ENCODE peak calls at places on chromosomes 6 and 20, in nine cellular contexts. One of them, this sample, is unnamed.

GRCh38 chr20:5918856-5919633 is 31.3 kb downstream of the TRMT6 start:
- DNase-seq in fibroblast of lung: peak; percentile 76
- DNase-seq in thoracic aorta: no peak
- DNase-seq in body of pancreas: no peak
- DNase-seq in ovary: no peak
- DNase-seq in A549: peak; percentile 51
- DNase-seq in AG04450: no peak
- DNase-seq in cardiac fibroblast: peak; percentile 67
- DNase-seq in uterus: no peak
- DNase-seq in this sample: peak; percentile 41

GRCh38 chr20:24934101-24934661 is 14.9 kb upstream of the CST7 start:
- DNase-seq in AG04450: no peak
- DNase-seq in thoracic aorta: no peak
- DNase-seq in A549: no peak
- DNase-seq in uterus: no peak
- DNase-seq in cardiac fibroblast: no peak
- DNase-seq in fibroblast of lung: no peak
- DNase-seq in ovary: no peak
- DNase-seq in body of pancreas: no peak
- DNase-seq in this sample: no peak

GRCh38 chr6:109794201-109794926 is 103.3 kb downstream of the FIG4 start:
- DNase-seq in A549: no peak
- DNase-seq in AG04450: no peak
- DNase-seq in fibroblast of lung: peak; percentile 79
- DNase-seq in body of pancreas: no peak
- DNase-seq in ovary: no peak
- DNase-seq in thoracic aorta: no peak
- DNase-seq in cardiac fibroblast: peak; percentile 56
- DNase-seq in uterus: no peak
- DNase-seq in this sample: peak; percentile 76

GRCh38 chr20:40704828-40705227 is 15.8 kb upstream of the MAFB start:
- DNase-seq in body of pancreas: no peak
- DNase-seq in A549: no peak
- DNase-seq in cardiac fibroblast: no peak
- DNase-seq in AG04450: no peak
- DNase-seq in fibroblast of lung: no peak
- DNase-seq in thoracic aorta: no peak
- DNase-seq in ovary: no peak
- DNase-seq in uterus: no peak
- DNase-seq in this sample: no peak

GRCh38 chr6:33079575-33079974 is 3.8 kb downstream of the HLA-DPB1 start:
- DNase-seq in body of pancreas: no peak
- DNase-seq in AG04450: no peak
- DNase-seq in A549: no peak
- DNase-seq in cardiac fibroblast: no peak
- DNase-seq in uterus: no peak
- DNase-seq in thoracic aorta: no peak
- DNase-seq in ovary: no peak
- DNase-seq in fibroblast of lung: no peak
- DNase-seq in this sample: no peak

GRCh38 chr6:133236898-133237297 is 4.3 kb upstream of the EYA4 start:
- DNase-seq in AG04450: peak; percentile 63
- DNase-seq in A549: no peak
- DNase-seq in body of pancreas: no peak
- DNase-seq in fibroblast of lung: peak; percentile 35
- DNase-seq in uterus: no peak
- DNase-seq in ovary: no peak
- DNase-seq in thoracic aorta: no peak
- DNase-seq in cardiac fibroblast: peak; percentile 54
- DNase-seq in this sample: no peak

GRCh38 chr20:55160996-55161395 is 685.6 kb downstream of the DOK5 start:
- DNase-seq in AG04450: no peak
- DNase-seq in fibroblast of lung: peak; percentile 99
- DNase-seq in body of pancreas: no peak
- DNase-seq in uterus: no peak
- DNase-seq in thoracic aorta: no peak
- DNase-seq in A549: no peak
- DNase-seq in ovary: no peak
- DNase-seq in cardiac fibroblast: peak; percentile 2
- DNase-seq in this sample: no peak

GRCh38 chr6:101614774-101615173 is 221.3 kb downstream of the GRIK2 start:
- DNase-seq in cardiac fibroblast: peak; percentile 13
- DNase-seq in uterus: no peak
- DNase-seq in fibroblast of lung: peak; percentile 86
- DNase-seq in ovary: no peak
- DNase-seq in body of pancreas: no peak
- DNase-seq in AG04450: peak; percentile 11
- DNase-seq in A549: no peak
- DNase-seq in thoracic aorta: no peak
- DNase-seq in this sample: peak; percentile 98

GRCh38 chr6:161273356-161273751 is 507 bp downstream of the AGPAT4 start:
- DNase-seq in cardiac fibroblast: peak; percentile 75
- DNase-seq in A549: no peak
- DNase-seq in uterus: no peak
- DNase-seq in fibroblast of lung: peak; percentile 48
- DNase-seq in thoracic aorta: no peak
- DNase-seq in AG04450: no peak
- DNase-seq in body of pancreas: peak; percentile 22
- DNase-seq in ovary: peak; percentile 42
- DNase-seq in this sample: peak; percentile 21

GRCh38 chr6:165922309-165922794 is 245.3 kb downstream of the TBXT start:
- DNase-seq in A549: peak; percentile 49
- DNase-seq in ovary: no peak
- DNase-seq in cardiac fibroblast: peak; percentile 48
- DNase-seq in thoracic aorta: no peak
- DNase-seq in fibroblast of lung: peak; percentile 35
- DNase-seq in body of pancreas: no peak
- DNase-seq in uterus: no peak
- DNase-seq in AG04450: peak; percentile 52
- DNase-seq in this sample: no peak

DNA sequence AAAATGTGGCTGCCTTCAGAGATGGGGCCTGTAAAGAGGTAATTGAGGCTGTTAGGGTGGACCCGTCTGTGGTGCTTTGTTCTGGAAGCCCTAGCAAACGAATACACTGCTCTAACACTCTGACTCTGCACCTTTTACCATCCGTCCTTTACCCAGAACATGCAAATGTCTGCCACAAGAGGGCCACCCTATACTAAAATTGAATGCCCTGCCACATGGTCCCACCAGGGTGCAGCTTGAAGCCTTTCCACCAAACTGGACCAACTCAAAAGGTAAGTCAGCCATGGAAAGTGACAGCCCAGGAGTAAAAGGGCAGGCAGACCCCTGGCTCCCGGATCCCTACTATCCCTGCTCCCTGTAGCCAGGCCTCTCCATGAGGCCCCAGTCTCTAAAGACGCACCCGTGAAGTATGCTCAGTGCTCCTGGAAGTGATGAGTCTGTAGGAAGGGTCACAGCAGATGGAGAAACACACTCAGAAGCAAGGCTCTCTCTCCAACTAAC is 5.8 kb upstream of the BFSP1 start:
- DNase-seq in A549: peak; percentile 97
- DNase-seq in fibroblast of lung: peak; percentile 68
- DNase-seq in AG04450: peak; percentile 59
- DNase-seq in uterus: peak; percentile 73
- DNase-seq in cardiac fibroblast: peak; percentile 86
- DNase-seq in ovary: peak; percentile 82
- DNase-seq in body of pancreas: peak; percentile 78
- DNase-seq in thoracic aorta: no peak
- DNase-seq in this sample: no peak
- TF ChIP-seq CTCF in A549: peak; percentile 99
- TF ChIP-seq CTCF in fibroblast of lung: peak; percentile 98
- TF ChIP-seq CTCF in AG04450: peak; percentile 97
- TF ChIP-seq CTCF in uterus: peak; percentile 98
- TF ChIP-seq CTCF in cardiac fibroblast: peak; percentile 96
- TF ChIP-seq CTCF in ovary: peak; percentile 99
- TF ChIP-seq CTCF in body of pancreas: peak; percentile 87
- TF ChIP-seq CTCF in thoracic aorta: peak; percentile 93
- TF ChIP-seq CTCF in this sample: peak; percentile 91

GRCh38 chr6:94196891-94197290 is 777.5 kb upstream of the EPHA7 start:
- DNase-seq in fibroblast of lung: no peak
- DNase-seq in A549: no peak
- DNase-seq in cardiac fibroblast: no peak
- DNase-seq in thoracic aorta: no peak
- DNase-seq in uterus: no peak
- DNase-seq in ovary: no peak
- DNase-seq in AG04450: no peak
- DNase-seq in body of pancreas: no peak
- DNase-seq in this sample: no peak
- H3K4me3 ChIP-seq in fibroblast of lung: no peak overlapping the region
- H3K4me3 ChIP-seq in A549: no peak overlapping the region
- H3K4me3 ChIP-seq in cardiac fibroblast: no peak overlapping the region
- H3K4me3 ChIP-seq in thoracic aorta: no peak overlapping the region
- H3K4me3 ChIP-seq in uterus: no peak overlapping the region
- H3K4me3 ChIP-seq in ovary: no peak overlapping the region
- H3K4me3 ChIP-seq in AG04450: no peak overlapping the region
- H3K4me3 ChIP-seq in body of pancreas: no peak overlapping the region
- H3K4me3 ChIP-seq in this sample: no peak overlapping the region

DNA sequence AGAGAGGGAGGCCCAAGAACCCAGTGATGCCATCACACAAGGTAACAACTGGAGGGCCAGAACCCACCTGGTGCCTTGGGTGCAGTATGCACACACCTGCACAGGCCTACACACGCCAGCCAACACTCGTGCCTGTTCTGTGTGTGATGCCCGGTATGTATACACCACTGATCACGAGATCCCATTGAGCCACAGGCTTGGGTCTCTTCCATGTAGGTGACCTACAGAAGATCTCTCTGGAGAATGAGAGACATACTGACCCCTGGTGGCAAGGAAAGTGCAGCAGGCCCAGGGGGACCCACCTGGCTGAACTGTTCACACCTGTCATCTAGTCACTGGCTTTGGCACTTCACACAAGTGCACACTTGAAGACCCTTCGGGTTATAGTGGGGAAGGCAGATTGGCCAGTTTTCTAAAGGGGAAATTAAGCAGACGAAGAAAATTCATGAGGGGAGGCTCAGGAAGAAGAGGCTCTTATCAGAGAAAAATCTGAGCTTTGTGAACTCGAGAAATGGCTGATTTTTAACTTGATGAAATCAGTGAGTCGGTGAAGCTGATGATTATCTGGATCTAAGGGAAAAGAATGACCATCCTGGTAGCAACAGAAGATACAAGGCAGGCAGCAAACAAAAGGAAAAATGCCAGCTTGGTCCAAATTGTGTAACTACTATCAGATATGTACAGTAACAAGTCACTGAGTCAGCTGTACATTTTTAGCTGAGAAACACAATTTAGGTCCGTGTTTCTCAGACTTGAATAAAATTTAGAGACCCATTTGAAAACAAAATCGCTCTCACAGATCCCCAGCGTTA is 69.1 kb upstream of the PBOV1 start:
- DNase-seq in AG04450: no peak
- DNase-seq in ovary: no peak
- DNase-seq in thoracic aorta: no peak
- DNase-seq in uterus: no peak
- DNase-seq in cardiac fibroblast: peak; percentile 16
- DNase-seq in body of pancreas: peak; percentile 81
- DNase-seq in A549: no peak
- DNase-seq in fibroblast of lung: peak; percentile 25
- DNase-seq in this sample: no peak
- TF ChIP-seq CTCF in AG04450: peak; percentile 37
- TF ChIP-seq CTCF in ovary: no peak
- TF ChIP-seq CTCF in thoracic aorta: peak; percentile 34
- TF ChIP-seq CTCF in uterus: peak; percentile 27
- TF ChIP-seq CTCF in cardiac fibroblast: peak; percentile 55
- TF ChIP-seq CTCF in body of pancreas: peak; percentile 59
- TF ChIP-seq CTCF in A549: peak; percentile 46
- TF ChIP-seq CTCF in fibroblast of lung: no peak
- TF ChIP-seq CTCF in this sample: peak; percentile 74

DNA sequence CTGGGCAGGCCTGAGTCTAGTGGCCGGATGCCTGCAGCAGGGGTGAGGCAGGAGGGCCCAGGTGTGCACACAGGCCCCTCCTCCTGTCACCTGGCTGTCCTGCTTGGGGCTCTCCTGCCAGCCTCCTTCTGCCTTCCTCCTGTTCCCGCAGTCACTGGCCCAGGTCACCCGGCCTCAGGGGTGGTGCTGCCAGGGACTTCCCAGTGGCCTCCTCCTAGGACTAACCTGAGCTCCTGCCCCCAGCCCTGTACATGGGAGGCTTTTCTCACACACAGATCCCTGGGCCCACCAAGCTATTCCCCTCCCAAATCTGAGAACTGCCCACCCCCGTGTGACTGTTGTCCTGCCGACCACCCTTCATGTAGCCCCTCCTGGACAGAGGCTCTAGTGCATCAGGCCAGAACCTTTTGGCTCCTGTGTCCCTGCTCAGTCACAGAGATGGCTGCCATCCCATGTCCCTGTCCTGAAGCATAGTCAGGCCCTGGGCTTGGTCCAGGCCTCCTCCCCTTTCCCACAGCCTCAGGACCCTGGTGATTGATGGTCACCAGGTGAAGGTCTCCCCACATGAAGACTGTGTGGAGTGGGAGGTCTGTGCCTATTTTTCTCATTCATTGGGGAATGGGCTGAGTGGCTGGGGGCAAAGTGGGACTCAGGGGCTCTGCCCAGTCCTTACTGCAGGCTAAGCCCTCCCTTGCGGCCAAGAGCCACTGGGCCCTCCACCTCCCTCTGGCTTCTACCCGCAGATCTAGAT is 1.1 kb upstream of the ULBP1 start:
- DNase-seq in body of pancreas: no peak
- DNase-seq in cardiac fibroblast: no peak
- DNase-seq in ovary: no peak
- DNase-seq in uterus: no peak
- DNase-seq in AG04450: no peak
- DNase-seq in A549: no peak
- DNase-seq in fibroblast of lung: no peak
- DNase-seq in thoracic aorta: no peak
- DNase-seq in this sample: no peak
- H3K4me3 ChIP-seq in body of pancreas: no peak overlapping the region
- H3K4me3 ChIP-seq in cardiac fibroblast: peak overlapping the region; percentile 56
- H3K4me3 ChIP-seq in ovary: no peak overlapping the region
- H3K4me3 ChIP-seq in uterus: no peak overlapping the region
- H3K4me3 ChIP-seq in AG04450: peak overlapping the region; percentile 64
- H3K4me3 ChIP-seq in A549: peak overlapping the region; percentile 47
- H3K4me3 ChIP-seq in fibroblast of lung: no peak overlapping the region
- H3K4me3 ChIP-seq in thoracic aorta: peak overlapping the region; percentile 66
- H3K4me3 ChIP-seq in this sample: no peak overlapping the region

DNA sequence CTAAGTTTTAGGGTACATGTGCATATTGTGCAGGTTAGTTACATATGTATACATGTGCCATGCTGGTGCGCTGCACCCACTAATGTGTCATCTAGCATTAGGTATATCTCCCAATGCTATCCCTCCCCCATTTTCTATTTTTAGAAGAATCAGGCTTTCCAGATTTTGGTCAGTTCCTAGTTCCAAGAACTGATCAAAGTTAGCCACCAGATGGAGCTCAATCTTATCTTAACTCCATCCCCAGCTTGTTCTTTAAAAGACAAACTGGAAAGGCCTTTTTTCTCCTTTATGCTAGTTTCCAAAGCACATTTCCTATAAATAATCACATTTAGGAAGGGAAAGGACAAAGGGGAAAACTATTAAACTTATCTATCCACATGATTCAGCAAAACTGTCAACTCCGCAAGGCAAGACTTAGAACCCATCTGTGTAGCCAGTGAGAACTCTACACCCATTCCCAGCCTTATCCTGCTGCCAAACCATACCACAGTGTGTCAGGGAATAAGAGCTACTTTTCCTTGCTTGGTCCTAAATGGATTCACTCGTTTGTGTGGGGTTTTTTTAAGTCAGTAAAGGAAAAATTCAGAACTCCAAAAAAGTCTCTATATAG is 22.8 kb upstream of the KHDC1 start:
- DNase-seq in A549: peak; percentile 51
- DNase-seq in ovary: no peak
- DNase-seq in cardiac fibroblast: peak; percentile 77
- DNase-seq in thoracic aorta: no peak
- DNase-seq in uterus: no peak
- DNase-seq in AG04450: peak; percentile 23
- DNase-seq in fibroblast of lung: peak; percentile 62
- DNase-seq in body of pancreas: no peak
- DNase-seq in this sample: peak; percentile 25
- TF ChIP-seq CTCF in A549: peak; percentile 41
- TF ChIP-seq CTCF in ovary: no peak
- TF ChIP-seq CTCF in cardiac fibroblast: peak; percentile 47
- TF ChIP-seq CTCF in thoracic aorta: peak; percentile 51
- TF ChIP-seq CTCF in uterus: peak; percentile 26
- TF ChIP-seq CTCF in AG04450: peak; percentile 64
- TF ChIP-seq CTCF in fibroblast of lung: peak; percentile 55
- TF ChIP-seq CTCF in body of pancreas: no peak
- TF ChIP-seq CTCF in this sample: peak; percentile 61